ENCODE peak calls at places on chromosomes 16 and 17, in five cellular contexts. U, I, Z, O and K are unnamed samples.

GRCh38 chr17:80456465-80457235 is 19.8 kb downstream of the NPTX1 start:
- DNase-seq in U (no peak), I (no peak), Z (peak), O (peak), K (peak)

GRCh38 chr17:56678249-56679144 is 85.0 kb downstream of the NOG start:
- DNase-seq in U (no peak), I (no peak), Z (no peak), O (no peak), K (no peak)

GRCh38 chr17:6546069-6546718 is 10.2 kb downstream of the PITPNM3 start:
- DNase-seq in U (no peak), I (no peak), Z (peak), O (no peak), K (peak)

GRCh38 chr17:68777243-68777855 is 176.2 kb upstream of the FAM20A start:
- DNase-seq in U (peak), I (no peak), Z (peak), O (peak), K (peak)

GRCh38 chr16:74291577-74292208 is 4.9 kb upstream of the PSMD7 start:
- DNase-seq in U (no peak), I (no peak), Z (peak), O (no peak), K (peak)

GRCh38 chr17:4947411-4948165 is 742 bp downstream of the PFN1 start:
- DNase-seq in U (peak), I (peak), Z (peak), O (peak), K (peak)

GRCh38 chr16:50282010-50282538 is 15.7 kb downstream of the ADCY7 start:
- DNase-seq in U (peak), I (peak), Z (peak), O (peak), K (peak)

GRCh38 chr17:14201595-14201994 is 35.1 kb downstream of the CDRT15 start:
- DNase-seq in U (peak), I (no peak), Z (no peak), O (no peak), K (no peak)

GRCh38 chr17:31197991-31198390 is 99.0 kb downstream of the OMG start:
- DNase-seq in U (no peak), I (no peak), Z (peak), O (no peak), K (peak)

GRCh38 chr16:57606847-57607501 is 21.5 kb upstream of the ADGRG1 start:
- DNase-seq in U (peak), I (no peak), Z (no peak), O (no peak), K (no peak)

GRCh38 chr16:55482056-55482455 is 3.1 kb downstream of the MMP2 start:
- DNase-seq in U (no peak), I (no peak), Z (peak), O (no peak), K (peak)

GRCh38 chr16:14628806-14629611 is 1.1 kb downstream of the PARN start:
- DNase-seq in U (no peak), I (no peak), Z (no peak), O (no peak), K (no peak)

GRCh38 chr17:73232587-73233373 is 28.9 kb downstream of the CPSF4L start:
- DNase-seq in U (peak), I (peak), Z (peak), O (peak), K (no peak)

GRCh38 chr17:73230088-73230487 is 31.6 kb downstream of the CPSF4L start:
- DNase-seq in U (no peak), I (no peak), Z (no peak), O (no peak), K (no peak)

GRCh38 chr17:73231363-73231762 is 30.3 kb downstream of the CPSF4L start:
- DNase-seq in U (peak), I (no peak), Z (peak), O (peak), K (no peak)

GRCh38 chr17:73234746-73235145 is 26.9 kb downstream of the CPSF4L start:
- DNase-seq in U (peak), I (no peak), Z (no peak), O (no peak), K (no peak)

GRCh38 chr17:73231841-73232586 is 29.7 kb downstream of the CPSF4L start:
- DNase-seq in U (peak), I (peak), Z (peak), O (peak), K (peak)
- TF ChIP-seq CTCF in U (peak), I (peak), Z (no peak), O (peak), K (no peak)

GRCh38 chr17:62625870-62626200 is 1.6 kb upstream of the MRC2 start:
- DNase-seq in U (no peak), I (no peak), Z (no peak), O (no peak), K (no peak)

GRCh38 chr17:62627904-62628603 is 584 bp downstream of the MRC2 start:
- DNase-seq in U (peak), I (peak), Z (peak), O (peak), K (peak)

GRCh38 chr17:62628845-62629555 is 1.5 kb downstream of the MRC2 start:
- DNase-seq in U (no peak), I (no peak), Z (peak), O (peak), K (peak)

GRCh38 chr17:62626719-62627218 is 701 bp upstream of the MRC2 start:
- DNase-seq in U (no peak), I (peak), Z (peak), O (peak), K (peak)

DNA sequence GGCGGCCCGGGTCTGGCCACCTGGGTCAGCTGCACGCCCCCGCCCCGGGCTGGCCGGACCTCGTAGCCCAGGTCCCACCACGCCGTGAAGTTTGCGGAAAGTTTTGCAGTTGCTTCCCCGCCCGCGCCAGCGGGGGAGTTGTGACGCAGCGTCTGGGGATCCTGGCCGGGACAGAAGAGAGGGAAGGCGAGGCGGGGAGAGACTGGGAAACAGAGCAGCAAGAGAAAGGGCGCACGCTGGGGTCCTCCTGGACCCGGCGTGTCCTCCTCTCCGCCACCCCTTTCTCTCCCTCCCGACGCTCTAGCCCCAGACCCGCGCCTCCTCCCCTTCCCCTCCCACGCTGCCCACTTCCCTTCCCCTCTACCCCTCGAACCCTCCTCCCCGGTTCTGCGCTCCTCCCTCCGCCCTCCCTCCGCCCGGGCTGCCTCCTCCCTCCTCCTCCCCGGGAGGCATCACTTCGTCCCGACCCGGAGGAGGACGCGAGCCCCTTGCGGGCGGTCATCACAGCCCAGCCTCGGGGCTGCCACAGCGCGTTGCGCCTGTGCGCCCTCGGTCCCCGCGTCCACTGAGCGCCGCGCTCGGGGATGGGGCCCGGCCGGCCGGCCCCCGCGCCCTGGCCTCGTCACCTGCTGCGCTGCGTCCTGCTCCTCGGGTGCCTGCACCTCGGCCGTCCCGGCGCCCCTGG is at the start of gene MRC2:
- DNase-seq in U (peak), I (peak), Z (peak), O (peak), K (peak)
- H3K4me3 ChIP-seq in U (peak), I (peak), Z (peak), O (peak), K (peak)

GRCh38 chr17:2935622-2936021 is 127.8 kb downstream of the OR1D5 start:
- DNase-seq in U (no peak), I (no peak), Z (no peak), O (no peak), K (no peak)

GRCh38 chr17:2936771-2937321 is 126.6 kb downstream of the OR1D5 start:
- DNase-seq in U (no peak), I (no peak), Z (peak), O (no peak), K (no peak)

GRCh38 chr17:2936351-2936750 is 127.1 kb downstream of the OR1D5 start:
- DNase-seq in U (no peak), I (no peak), Z (no peak), O (no peak), K (no peak)

GRCh38 chr17:2939714-2940351 is 123.6 kb downstream of the OR1D5 start:
- DNase-seq in U (peak), I (no peak), Z (no peak), O (no peak), K (no peak)

DNA sequence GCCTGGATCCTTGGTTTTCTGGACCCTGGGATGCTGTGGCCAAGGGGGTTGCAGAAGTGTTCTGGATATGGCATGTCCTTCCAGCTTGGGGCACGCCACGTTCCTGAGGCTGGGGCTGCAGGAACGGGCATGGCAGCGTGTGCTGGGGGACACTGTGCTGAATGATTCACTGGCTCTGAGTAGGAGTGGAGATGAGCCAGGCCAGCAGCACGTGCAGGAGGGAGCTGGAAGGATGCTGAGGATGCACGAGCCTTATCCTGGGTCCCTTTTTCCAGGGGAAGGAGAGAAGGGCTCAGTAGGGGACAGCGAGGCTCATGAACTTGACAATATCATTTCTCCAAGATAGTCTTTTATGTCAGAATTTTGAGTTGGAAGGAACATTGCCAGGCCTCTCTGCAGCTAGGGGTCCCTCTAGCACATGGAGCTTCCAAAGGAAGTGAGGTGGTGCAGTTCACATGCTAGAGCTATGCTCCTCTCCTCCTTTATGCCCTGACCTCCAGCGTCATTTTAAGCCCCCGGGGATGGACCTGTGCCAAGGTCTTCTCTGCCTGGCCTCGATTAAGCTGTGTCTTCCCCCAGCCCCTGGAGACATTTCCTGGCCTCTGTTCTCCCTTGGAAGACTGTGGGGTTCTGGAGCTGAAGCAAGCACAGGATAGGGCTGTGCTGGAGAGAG is 125.9 kb downstream of the OR1D5 start:
- DNase-seq in U (no peak), I (no peak), Z (no peak), O (no peak), K (peak)
- TF ChIP-seq CTCF in U (no peak), I (no peak), Z (no peak), O (peak), K (peak)

DNA sequence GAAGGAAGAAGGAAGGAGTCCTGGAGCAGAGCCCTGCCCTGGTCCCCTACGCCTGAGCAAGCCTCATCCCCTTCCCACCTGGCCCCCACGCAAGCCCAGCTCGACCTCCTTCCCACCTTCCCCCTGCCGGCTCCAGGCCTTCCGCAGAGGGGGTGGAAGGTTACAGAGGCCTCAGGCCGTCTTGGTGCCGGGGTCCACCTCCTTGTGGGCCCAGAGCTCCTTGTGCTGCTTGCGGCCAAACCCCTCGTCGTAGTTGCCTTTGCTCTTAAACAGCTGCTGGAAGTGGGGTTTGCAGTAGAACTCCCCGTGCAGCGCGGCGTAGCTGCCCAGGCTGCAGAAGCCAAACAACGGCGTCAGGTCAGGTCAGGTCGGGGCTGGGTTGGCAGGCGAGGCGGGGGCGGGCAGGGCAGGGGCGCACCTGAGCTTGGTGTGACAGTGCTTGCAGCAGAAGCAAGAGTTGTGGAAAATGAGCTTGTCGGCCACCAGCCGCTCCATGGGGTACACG is 1.5 kb downstream of the LIMD2 start:
- DNase-seq in U (no peak), I (no peak), Z (no peak), O (no peak), K (no peak)
- H3K4me3 ChIP-seq in U (peak), I (peak), Z (peak), O (no peak), K (no peak)

DNA sequence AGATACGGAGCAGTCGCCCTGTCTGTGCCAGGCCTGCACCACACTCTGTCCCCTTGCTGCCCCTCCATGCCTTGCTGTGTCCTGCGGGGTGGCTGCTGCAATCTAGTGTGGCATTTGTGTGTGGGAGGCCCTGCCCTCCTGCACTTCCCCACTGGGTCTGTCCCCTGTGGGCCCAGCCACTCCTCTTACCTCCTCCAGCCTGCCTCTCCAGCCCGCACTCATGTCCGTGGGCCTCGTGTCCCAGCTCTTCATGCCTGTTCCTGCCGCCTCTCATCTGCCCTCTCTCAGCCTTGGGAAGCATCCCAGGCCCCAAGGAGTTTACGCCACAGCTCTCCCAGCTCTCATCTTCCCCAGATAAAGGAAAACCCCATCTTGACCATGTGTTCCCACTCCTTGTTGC is 26.6 kb downstream of the CRAMP1 start:
- DNase-seq in U (no peak), I (no peak), Z (no peak), O (no peak), K (no peak)
- TF ChIP-seq CTCF in U (no peak), I (no peak), Z (no peak), O (no peak), K (no peak)

DNA sequence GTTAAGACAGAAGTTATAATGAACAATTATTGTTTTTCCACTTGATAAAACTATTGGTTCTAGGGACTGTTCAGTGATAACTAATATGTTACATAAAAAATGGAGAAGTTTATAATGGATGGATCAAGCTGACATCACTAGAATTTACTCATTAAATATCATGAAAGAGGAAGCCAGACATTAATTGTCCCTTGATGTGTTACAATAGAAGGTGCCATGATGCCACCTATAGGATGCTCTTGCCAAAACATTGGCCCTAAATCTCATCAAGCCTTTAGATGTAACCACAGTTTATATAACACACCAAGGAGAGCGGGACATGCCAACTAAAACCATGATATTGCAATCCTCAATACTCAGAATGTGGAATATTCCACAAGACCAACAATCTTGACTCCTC is 147.9 kb upstream of the MON1B start:
- DNase-seq in U (no peak), I (no peak), Z (peak), O (no peak), K (peak)
- H3K4me3 ChIP-seq in U (no peak), I (no peak), Z (no peak), O (no peak), K (no peak)

GRCh38 chr17:66850692-66851091 is 15.8 kb downstream of the CACNG5 start:
- DNase-seq in U (no peak), I (no peak), Z (no peak), O (no peak), K (peak)

GRCh38 chr17:66849136-66849655 is 14.3 kb downstream of the CACNG5 start:
- DNase-seq in U (no peak), I (no peak), Z (no peak), O (no peak), K (no peak)

GRCh38 chr17:66847704-66848103 is 12.8 kb downstream of the CACNG5 start:
- DNase-seq in U (no peak), I (no peak), Z (no peak), O (no peak), K (no peak)

GRCh38 chr17:66848496-66848895 is 13.6 kb downstream of the CACNG5 start:
- DNase-seq in U (no peak), I (no peak), Z (no peak), O (no peak), K (no peak)

DNA sequence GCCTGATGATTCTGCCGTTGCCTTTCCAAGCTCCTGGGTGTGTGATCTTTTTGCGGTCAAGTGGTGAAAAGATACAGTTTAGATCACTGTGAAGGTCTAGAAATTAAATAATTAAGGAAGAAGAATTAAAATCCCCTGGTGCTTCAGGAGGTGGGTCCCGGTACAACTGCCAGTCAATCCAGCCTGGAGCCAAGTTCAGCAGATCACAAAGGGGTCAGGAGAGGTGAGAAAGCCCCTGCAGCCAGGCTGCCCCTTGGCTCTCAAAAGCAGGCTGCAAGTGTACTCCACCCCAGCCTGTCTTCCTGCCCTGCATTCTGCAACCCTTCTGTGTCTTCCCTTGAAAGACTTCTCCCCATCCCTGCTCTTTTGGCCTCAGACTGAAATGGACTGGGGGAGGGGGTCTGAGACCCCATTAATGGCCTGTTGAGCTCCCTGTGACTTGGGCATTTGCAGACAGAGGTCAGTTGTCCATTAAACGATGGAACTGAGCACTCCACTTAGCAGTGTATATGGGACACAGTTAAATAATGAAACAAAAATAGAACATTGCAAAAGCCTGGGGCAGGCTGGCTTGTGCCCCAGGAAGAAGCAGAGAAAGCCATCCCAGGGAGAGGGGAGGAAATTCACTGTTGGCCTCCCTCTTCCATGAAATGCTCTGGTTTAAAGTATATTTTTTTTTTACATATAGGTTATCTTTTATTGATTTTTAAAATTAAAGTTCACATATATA is 15.1 kb downstream of the CACNG5 start:
- DNase-seq in U (no peak), I (no peak), Z (no peak), O (no peak), K (no peak)
- TF ChIP-seq CTCF in U (no peak), I (no peak), Z (no peak), O (no peak), K (no peak)